ENCODE peak calls at places on chromosomes 13 and 19, in ten cellular contexts. O is testis, H is sigmoid colon, Q is HCT116, I is ovary, P is gastrocnemius medialis, B is transverse colon, X is uterus, D is Peyer's patch, S is body of pancreas. T is an unnamed sample.

GRCh38 chr13:24802074-24802473 is 38.1 kb downstream of the RNF17 start:
- DNase-seq in O (no peak), H (no peak), Q (no peak), I (no peak), P (no peak), B (no peak), X (no peak), D (no peak), S (no peak), T (no peak)

GRCh38 chr19:33751386-33751770 is 45.3 kb upstream of the KCTD15 start:
- DNase-seq in O (no peak), H (no peak), Q (no peak), I (no peak), P (no peak), B (no peak), X (no peak), D (no peak), S (no peak), T (no peak)

GRCh38 chr13:91017031-91017668 is 330.3 kb upstream of the MIR17HG start:
- DNase-seq in O (peak; percentile 65), H (no peak), Q (peak; percentile 34), I (no peak), P (no peak), B (no peak), X (no peak), D (peak; percentile 45), S (peak; percentile 51), T (no peak)

GRCh38 chr13:25783480-25784081 is 268.2 kb downstream of the SHISA2 start:
- DNase-seq in O (no peak), H (no peak), Q (no peak), I (no peak), P (peak; percentile 32), B (no peak), X (no peak), D (no peak), S (no peak), T (no peak)

GRCh38 chr13:48873598-48873997 is 102.1 kb upstream of the FNDC3A start:
- DNase-seq in O (no peak), H (no peak), Q (no peak), I (no peak), P (no peak), B (no peak), X (no peak), D (no peak), S (no peak), T (no peak)

GRCh38 chr13:44399045-44399444 is 25.4 kb downstream of the SERP2 start:
- DNase-seq in O (no peak), H (peak; percentile 4), Q (no peak), I (no peak), P (no peak), B (no peak), X (no peak), D (no peak), S (no peak), T (no peak)

GRCh38 chr13:59677966-59678814 is 485.5 kb downstream of the DIAPH3 start:
- DNase-seq in O (peak; percentile 16), H (no peak), Q (peak; percentile 29), I (no peak), P (no peak), B (no peak), X (no peak), D (no peak), S (peak; percentile 50), T (no peak)

GRCh38 chr19:52648336-52648990 is 10.3 kb upstream of the ZNF83 start:
- DNase-seq in O (no peak), H (no peak), Q (no peak), I (no peak), P (no peak), B (no peak), X (no peak), D (no peak), S (no peak), T (no peak)

GRCh38 chr13:68176486-68176885 is 946.4 kb upstream of the PCDH9 start:
- DNase-seq in O (no peak), H (no peak), Q (peak; percentile 4), I (no peak), P (no peak), B (no peak), X (no peak), D (no peak), S (no peak), T (no peak)

GRCh38 chr19:39643591-39643990 is 12.1 kb upstream of the LGALS16 start:
- DNase-seq in O (no peak), H (no peak), Q (no peak), I (no peak), P (no peak), B (no peak), X (no peak), D (no peak), S (no peak), T (no peak)

GRCh38 chr19:7355151-7355845 is 6.6 kb downstream of the ARHGEF18 start:
- DNase-seq in O (peak; percentile 30), H (peak; percentile 92), Q (no peak), I (no peak), P (no peak), B (peak; percentile 34), X (peak; percentile 80), D (no peak), S (no peak), T (no peak)

GRCh38 chr19:52170863-52171320 is 529 bp downstream of the ZNF836 start:
- DNase-seq in O (peak; percentile 24), H (peak; percentile 67), Q (no peak), I (peak; percentile 35), P (no peak), B (peak; percentile 27), X (peak; percentile 41), D (no peak), S (no peak), T (no peak)

GRCh38 chr13:111387945-111388600 is 67.6 kb downstream of the TEX29 start:
- DNase-seq in O (no peak), H (no peak), Q (no peak), I (no peak), P (no peak), B (no peak), X (no peak), D (peak; percentile 18), S (no peak), T (no peak)

GRCh38 chr19:35843676-35844481 is 8.4 kb downstream of the NPHS1 start:
- DNase-seq in O (peak; percentile 63), H (no peak), Q (peak; percentile 74), I (no peak), P (no peak), B (peak; percentile 33), X (no peak), D (no peak), S (peak; percentile 78), T (no peak)

GRCh38 chr19:34838753-34839431 is 65.9 kb upstream of the ZNF599 start:
- DNase-seq in O (peak; percentile 33), H (no peak), Q (no peak), I (no peak), P (no peak), B (peak; percentile 31), X (no peak), D (peak; percentile 62), S (peak; percentile 26), T (no peak)

GRCh38 chr19:47637550-47637949 is 28.6 kb downstream of the BICRA start:
- DNase-seq in O (no peak), H (no peak), Q (no peak), I (no peak), P (no peak), B (no peak), X (no peak), D (no peak), S (no peak), T (no peak)

DNA sequence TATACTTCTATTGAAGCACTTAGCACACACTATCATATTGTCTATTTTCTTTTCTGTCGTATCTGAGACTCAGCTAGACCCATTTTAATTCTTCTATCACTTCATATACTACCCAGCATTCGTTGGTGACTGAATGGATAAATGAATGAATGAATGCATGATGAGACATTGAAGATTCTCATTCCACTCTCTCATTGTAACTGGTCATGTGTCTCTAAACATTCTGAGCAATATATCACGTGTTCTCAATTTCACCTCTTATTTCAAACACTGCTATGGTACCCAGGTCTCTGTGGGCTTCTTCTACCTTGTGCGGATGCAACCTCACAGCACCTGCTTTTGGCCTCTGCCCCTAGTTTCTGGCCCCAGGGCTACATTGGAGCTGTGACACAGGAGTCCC is 65.2 kb upstream of the USPL1 start:
- DNase-seq in O (no peak), H (no peak), Q (no peak), I (no peak), P (no peak), B (no peak), X (no peak), D (no peak), S (no peak), T (no peak)
- TF ChIP-seq CTCF in O (no peak), H (no peak), Q (no peak), I (no peak), P (no peak), B (no peak), X (no peak), D (no peak), S (no peak), T (no peak)

GRCh38 chr19:44893704-44894103 is 2.6 kb downstream of the TOMM40 start:
- DNase-seq in O (no peak), H (no peak), Q (no peak), I (no peak), P (no peak), B (no peak), X (no peak), D (no peak), S (no peak), T (no peak)
- H3K27ac ChIP-seq in O (no peak overlapping the region), H (no peak overlapping the region), Q (no peak overlapping the region), I (no peak overlapping the region), P (no peak overlapping the region), B (no peak overlapping the region), X (no peak overlapping the region), D (no peak overlapping the region), S (no peak overlapping the region), T (no peak overlapping the region)

GRCh38 chr13:112690242-112690943 is 555 bp downstream of the ATP11A start:
- DNase-seq in O (no peak), H (no peak), Q (no peak), I (peak; percentile 55), P (no peak), B (peak; percentile 38), X (peak; percentile 42), D (peak; percentile 62), S (peak; percentile 52), T (peak; percentile 18)
- TF ChIP-seq POLR2A in O (no peak), H (no peak), Q (no peak), I (no peak), P (no peak), B (no peak), X (no peak), D (no peak), S (no peak), T (no peak)

DNA sequence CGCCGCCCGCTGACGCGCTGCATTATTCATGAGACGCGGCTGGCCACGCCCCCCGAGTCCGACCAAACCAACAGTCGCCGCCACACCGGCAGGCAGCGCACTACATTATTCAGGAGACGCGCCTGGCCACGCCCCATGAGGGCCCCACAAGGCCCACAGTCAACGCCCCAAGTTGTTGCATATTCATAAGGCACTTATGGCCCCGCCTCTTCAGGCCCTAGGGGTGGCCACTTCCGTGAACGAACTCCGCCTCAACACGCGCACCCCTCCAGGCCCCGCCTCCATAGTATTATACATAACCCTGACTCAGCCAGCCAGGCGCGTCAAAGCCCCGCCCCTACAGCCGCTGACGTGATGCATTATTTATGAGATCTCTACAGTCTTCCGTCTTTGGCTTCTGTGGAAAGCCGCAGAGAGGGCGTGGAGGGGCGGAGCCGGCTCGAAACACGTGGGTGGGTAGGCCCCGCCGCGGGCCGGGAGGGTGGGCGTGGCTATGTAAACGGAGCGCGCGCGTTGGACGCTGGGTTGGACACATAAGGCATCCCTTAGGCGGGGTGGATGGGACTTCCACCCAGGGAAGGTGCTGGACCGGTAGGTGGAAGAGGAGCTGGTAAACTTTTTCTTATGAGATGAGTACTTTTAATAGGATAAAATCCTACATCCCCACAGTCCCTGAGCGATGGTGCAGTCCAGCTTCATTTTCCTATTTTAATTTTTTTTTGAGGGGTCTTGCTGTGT is 423 bp upstream of the ELL start:
- DNase-seq in O (peak; percentile 100), H (peak; percentile 100), Q (peak; percentile 99), I (peak; percentile 100), P (peak; percentile 100), B (peak; percentile 100), X (peak; percentile 100), D (peak; percentile 100), S (peak; percentile 100), T (peak; percentile 100)
- TF ChIP-seq CTCF in O (no peak), H (no peak), Q (no peak), I (peak; percentile 22), P (no peak), B (no peak), X (no peak), D (no peak), S (no peak), T (no peak)